ENCODE peak calls at places on chromosome 9, in four cellular contexts. F is astrocyte of the spinal cord, T is NCI-H1092 treated with DMSO at 0.1 percent for 48 hours, W is head of caudate nucleus. E is an unnamed sample.

GRCh38 chr9:38047301-38048251 is 21.5 kb downstream of the SHB start:
- DNase-seq in W (no peak), F (peak), T (no peak), E (no peak)

GRCh38 chr9:15736569-15736968 is 183.7 kb downstream of the CCDC171 start:
- DNase-seq in F (no peak), T (no peak), W (no peak), E (no peak)

GRCh38 chr9:100066539-100066938 is 32.3 kb downstream of the ERP44 start:
- DNase-seq in T (no peak), F (no peak), W (no peak), E (no peak)

GRCh38 chr9:131403493-131403773 is 9.5 kb downstream of the PRRC2B start:
- DNase-seq in W (no peak), T (no peak), F (no peak), E (no peak)

GRCh38 chr9:76810377-76810957 is 46.2 kb downstream of the PCA3 start:
- DNase-seq in F (peak), W (no peak), T (peak), E (no peak)

GRCh38 chr9:133761641-133762248 is 23.6 kb upstream of the SARDH start:
- DNase-seq in W (no peak), F (no peak), T (no peak), E (peak)

GRCh38 chr9:2053883-2054845 is 39.0 kb downstream of the SMARCA2 start:
- DNase-seq in W (no peak), F (peak), T (no peak), E (no peak)

GRCh38 chr9:137540536-137540935 is 9.7 kb downstream of the PNPLA7 start:
- DNase-seq in W (no peak), T (no peak), F (no peak), E (no peak)

GRCh38 chr9:95089916-95090791 is 227.4 kb downstream of the FANCC start:
- DNase-seq in W (peak), T (no peak), F (no peak), E (peak)

GRCh38 chr9:110538621-110539020 is 40.9 kb downstream of the SVEP1 start:
- DNase-seq in W (no peak), T (no peak), F (no peak), E (no peak)

GRCh38 chr9:74379718-74380117 is 117.4 kb upstream of the RORB start:
- DNase-seq in T (peak), F (peak), W (peak), E (no peak)

GRCh38 chr9:95044731-95045508 is 272.6 kb downstream of the FANCC start:
- DNase-seq in T (no peak), F (no peak), W (no peak), E (no peak)